ENCODE peak calls at places on chromosomes 12 and 14, in five cellular contexts. S is germinal center, Q is transverse colon, Z is GM20000, V is hippocampal formation. G is an unnamed sample.

GRCh38 chr14:99921431-99921830 is 128.2 kb downstream of the EML1 start:
- DNase-seq in S (no peak), Z (no peak), V (no peak), Q (no peak), G (no peak)

GRCh38 chr12:49233842-49234526 is 30.9 kb upstream of the TUBA1C start:
- DNase-seq in V (peak), Z (peak), Q (peak), S (peak), G (no peak)

GRCh38 chr12:47736216-47736615 is 10.9 kb upstream of the ENDOU start:
- DNase-seq in Q (no peak), S (no peak), Z (no peak), V (no peak), G (no peak)

GRCh38 chr14:104461676-104462443 is 117.7 kb upstream of the C14orf180 start:
- DNase-seq in V (no peak), Q (no peak), S (no peak), Z (no peak), G (no peak)

GRCh38 chr14:91363776-91364523 is 53.7 kb downstream of the CCDC88C start:
- DNase-seq in S (peak), Z (peak), V (no peak), Q (peak), G (no peak)

GRCh38 chr14:78401866-78402265 is 231.7 kb downstream of the NRXN3 start:
- DNase-seq in Q (no peak), V (no peak), S (no peak), Z (no peak), G (no peak)

GRCh38 chr12:94372379-94372930 is 87.2 kb downstream of the CEP83 start:
- DNase-seq in S (no peak), Z (peak), Q (no peak), V (no peak), G (no peak)

GRCh38 chr12:124335426-124336183 is 40.7 kb downstream of the RFLNA start:
- DNase-seq in S (no peak), V (no peak), Q (no peak), Z (no peak), G (no peak)

GRCh38 chr12:102702447-102703114 is 214.5 kb downstream of the PAH start:
- DNase-seq in Q (peak), V (peak), S (peak), Z (peak), G (peak)

GRCh38 chr12:2053675-2054070 is 886 bp downstream of the CACNA1C start:
- DNase-seq in V (no peak), Z (no peak), S (no peak), Q (no peak), G (no peak)

GRCh38 chr12:130698106-130698505 is 18.0 kb downstream of the RIMBP2 start:
- DNase-seq in Z (no peak), Q (no peak), S (no peak), V (no peak), G (no peak)

GRCh38 chr12:118922405-118922804 is 58.9 kb upstream of the SRRM4 start:
- DNase-seq in Q (no peak), Z (no peak), V (no peak), S (no peak), G (no peak)

GRCh38 chr12:51185171-51185717 is 12.3 kb upstream of the TFCP2 start:
- DNase-seq in Z (no peak), Q (no peak), S (no peak), V (no peak), G (no peak)

GRCh38 chr14:50006141-50006540 is 110.2 kb downstream of the VCPKMT start:
- DNase-seq in S (no peak), Z (no peak), Q (no peak), V (no peak), G (no peak)

GRCh38 chr14:68744613-68745012 is 48.3 kb downstream of the ZFP36L1 start:
- DNase-seq in Q (no peak), S (no peak), V (no peak), Z (no peak), G (no peak)

GRCh38 chr12:95674631-95675030 is 115.9 kb downstream of the NTN4 start:
- DNase-seq in Z (no peak), S (no peak), Q (no peak), V (no peak), G (peak)

GRCh38 chr12:1928439-1929121 is 10.1 kb upstream of the CACNA2D4 start:
- DNase-seq in Z (no peak), Q (no peak), S (no peak), V (no peak), G (no peak)

GRCh38 chr14:103504991-103505565 is 17.6 kb downstream of the CKB start:
- DNase-seq in Q (no peak), V (no peak), S (no peak), Z (no peak), G (no peak)

GRCh38 chr14:104972301-104973211 is 5.6 kb downstream of the AHNAK2 start:
- DNase-seq in Q (peak), V (no peak), Z (no peak), S (no peak), G (no peak)

GRCh38 chr12:64029013-64029857 is 184.7 kb downstream of the SRGAP1 start:
- DNase-seq in Z (no peak), V (no peak), S (no peak), Q (no peak), G (no peak)

GRCh38 chr12:122348505-122348904 is 74.0 kb downstream of the CLIP1 start:
- DNase-seq in Z (no peak), V (no peak), S (no peak), Q (no peak), G (no peak)

GRCh38 chr12:54935235-54935951 is 49.2 kb downstream of the TESPA1 start:
- DNase-seq in S (peak), Q (no peak), V (no peak), Z (peak), G (no peak)

GRCh38 chr12:58922849-58923248 is 2.5 kb upstream of the LRIG3 start:
- DNase-seq in V (no peak), S (no peak), Q (no peak), Z (no peak), G (no peak)

GRCh38 chr14:59228416-59228815 is 39.9 kb downstream of the DAAM1 start:
- DNase-seq in Z (no peak), Q (no peak), V (no peak), S (no peak), G (no peak)

GRCh38 chr12:67459173-67459572 is 189.4 kb upstream of the DYRK2 start:
- DNase-seq in V (no peak), S (no peak), Z (no peak), Q (no peak), G (no peak)

GRCh38 chr14:24556756-24557155 is 19.3 kb downstream of the CTSG start:
- DNase-seq in S (no peak), Q (no peak), V (no peak), Z (no peak), G (no peak)

GRCh38 chr14:69316449-69317391 is 56.8 kb downstream of the GALNT16 start:
- DNase-seq in Z (no peak), Q (peak), V (no peak), S (no peak), G (no peak)

GRCh38 chr14:99317231-99318090 is 45.5 kb upstream of the BCL11B start:
- DNase-seq in V (no peak), S (no peak), Z (no peak), Q (peak), G (no peak)

GRCh38 chr12:21416611-21417121 is 20.8 kb upstream of the PYROXD1 start:
- DNase-seq in Q (no peak), Z (no peak), S (no peak), V (no peak), G (no peak)

GRCh38 chr12:14700935-14701334 is 4.5 kb upstream of the GUCY2C start:
- DNase-seq in Q (no peak), Z (no peak), V (no peak), S (no peak), G (no peak)

GRCh38 chr12:42935756-42936155 is 346.2 kb upstream of the PRICKLE1 start:
- DNase-seq in V (no peak), Q (no peak), S (no peak), Z (no peak), G (no peak)

GRCh38 chr12:104546575-104546974 is 89.8 kb downstream of the CHST11 start:
- DNase-seq in Z (no peak), S (no peak), V (no peak), Q (no peak), G (no peak)

GRCh38 chr12:49190317-49190716 is 1.4 kb upstream of the TUBA1A start:
- DNase-seq in Q (no peak), Z (no peak), V (peak), S (no peak), G (no peak)

GRCh38 chr12:12221560-12221959 is 45.3 kb downstream of the LRP6 start:
- DNase-seq in S (no peak), Z (no peak), V (no peak), Q (no peak), G (no peak)

GRCh38 chr12:124241776-124242528 is 52.9 kb upstream of the RFLNA start:
- DNase-seq in Q (no peak), S (no peak), V (no peak), Z (no peak), G (no peak)

GRCh38 chr12:61502179-61502578 is 758.0 kb upstream of the USP15 start:
- DNase-seq in V (no peak), Q (no peak), S (no peak), Z (no peak), G (no peak)

GRCh38 chr12:5965950-5966383 is 20.9 kb upstream of the ANO2 start:
- DNase-seq in S (peak), V (peak), Z (peak), Q (peak), G (no peak)

GRCh38 chr12:79690606-79691298 is at the start of gene PAWR:
- DNase-seq in S (peak), V (no peak), Q (peak), Z (peak), G (peak)